ENCODE peak calls at places on chromosomes 11 and 22, in five cellular contexts. Q, N, F, R and M are unnamed samples.

GRCh38 chr11:134044514-134045284 is 24.2 kb upstream of the JAM3 start:
- DNase-seq in Q (no peak), N (no peak), F (no peak), R (no peak), M (no peak)

GRCh38 chr22:33659423-33659822 is 260.9 kb downstream of the LARGE1 start:
- DNase-seq in R (no peak), F (no peak), Q (peak), N (no peak), M (peak)

GRCh38 chr11:20061766-20062165 is 98.5 kb downstream of the DBX1 start:
- DNase-seq in R (no peak), N (no peak), Q (no peak), F (no peak), M (no peak)

GRCh38 chr11:95044010-95044409 is 5.2 kb upstream of the KDM4F start:
- DNase-seq in N (no peak), R (no peak), F (no peak), Q (no peak), M (no peak)

GRCh38 chr22:46703996-46704370 is 34.1 kb downstream of the CERK start:
- DNase-seq in Q (no peak), R (no peak), F (no peak), N (no peak), M (no peak)

GRCh38 chr11:44493383-44493782 is 72.1 kb upstream of the CD82 start:
- DNase-seq in F (no peak), R (no peak), N (no peak), Q (no peak), M (no peak)

GRCh38 chr11:117678651-117679407 is 118.2 kb downstream of the DSCAML1 start:
- DNase-seq in N (no peak), Q (no peak), R (no peak), F (no peak), M (no peak)

GRCh38 chr11:78030429-78031325 is 7.6 kb upstream of the KCTD14 start:
- DNase-seq in F (no peak), Q (peak), N (peak), R (no peak), M (no peak)

GRCh38 chr11:31844351-31844750 is 33.2 kb upstream of the PAX6 start:
- DNase-seq in F (no peak), N (no peak), R (no peak), Q (peak), M (no peak)

GRCh38 chr11:43546561-43547410 is 133.8 kb upstream of the HSD17B12 start:
- DNase-seq in R (no peak), F (no peak), N (no peak), Q (no peak), M (no peak)

GRCh38 chr11:94740975-94741707 is 27.0 kb upstream of the AMOTL1 start:
- DNase-seq in Q (peak), F (peak), N (peak), R (peak), M (peak)

GRCh38 chr11:107840120-107840479 is 18.5 kb downstream of the SLC35F2 start:
- DNase-seq in R (no peak), F (no peak), N (no peak), Q (no peak), M (no peak)

GRCh38 chr22:47769652-47770051 is 1007.2 kb downstream of the TBC1D22A start:
- DNase-seq in N (no peak), Q (no peak), F (no peak), R (no peak), M (no peak)

GRCh38 chr11:33445761-33446161 is 188.6 kb downstream of the HIPK3 start:
- DNase-seq in N (peak), F (no peak), Q (peak), R (no peak), M (no peak)

GRCh38 chr22:49953027-49953679 is 7.4 kb upstream of the PIM3 start:
- DNase-seq in N (no peak), R (no peak), F (no peak), Q (no peak), M (no peak)

GRCh38 chr11:32358729-32359128 is 76.6 kb downstream of the WT1 start:
- DNase-seq in N (no peak), R (no peak), Q (no peak), F (no peak), M (no peak)

GRCh38 chr22:42184852-42185251 is 54.2 kb upstream of the CYP2D6 start:
- DNase-seq in N (no peak), F (no peak), R (no peak), Q (no peak), M (no peak)

GRCh38 chr11:35178862-35179261 is 39.9 kb downstream of the CD44 start:
- DNase-seq in Q (peak), F (no peak), R (no peak), N (no peak), M (no peak)

GRCh38 chr11:74984730-74985129 is 4.0 kb upstream of the NEU3 start:
- DNase-seq in F (no peak), N (no peak), Q (no peak), R (no peak), M (no peak)

GRCh38 chr22:33747029-33747428 is 173.2 kb downstream of the LARGE1 start:
- DNase-seq in R (no peak), Q (no peak), N (no peak), F (no peak), M (no peak)

GRCh38 chr22:29330753-29331152 is 15.3 kb upstream of the RASL10A start:
- DNase-seq in R (no peak), N (no peak), F (peak), Q (peak), M (peak)

GRCh38 chr11:16604784-16605439 is 133.5 kb upstream of the C11orf58 start:
- DNase-seq in F (peak), R (peak), N (no peak), Q (peak), M (no peak)

GRCh38 chr11:1519028-1519736 is 32.6 kb upstream of the MOB2 start:
- DNase-seq in R (no peak), F (no peak), Q (no peak), N (no peak), M (no peak)

GRCh38 chr11:116132273-116132978 is 628.2 kb upstream of the CADM1 start:
- DNase-seq in R (no peak), F (no peak), N (no peak), Q (no peak), M (no peak)

GRCh38 chr22:36331912-36332622 is 55.7 kb downstream of the MYH9 start:
- DNase-seq in R (peak), N (no peak), F (no peak), Q (peak), M (peak)

GRCh38 chr11:75482310-75482606 is 43.5 kb downstream of the GDPD5 start:
- DNase-seq in N (no peak), R (no peak), Q (no peak), F (no peak), M (no peak)

GRCh38 chr22:28013611-28014010 is 94.6 kb upstream of the PITPNB start:
- DNase-seq in Q (no peak), R (no peak), F (no peak), N (no peak), M (no peak)

GRCh38 chr11:72574534-72575460 is 99.4 kb downstream of the PDE2A start:
- DNase-seq in N (no peak), R (no peak), F (no peak), Q (no peak), M (no peak)

GRCh38 chr11:8863838-8864237 is 47.2 kb upstream of the AKIP1 start:
- DNase-seq in N (no peak), Q (peak), R (no peak), F (no peak), M (no peak)

GRCh38 chr11:30481385-30481784 is 104.8 kb downstream of the MPPED2 start:
- DNase-seq in Q (no peak), F (no peak), R (no peak), N (no peak), M (no peak)

GRCh38 chr11:81470446-81470845 is 1263.2 kb downstream of the FAM181B start:
- DNase-seq in F (no peak), N (no peak), Q (no peak), R (no peak), M (no peak)

GRCh38 chr11:104946907-104947306 is 21.5 kb downstream of the CASP4 start:
- DNase-seq in Q (peak), R (peak), F (no peak), N (peak), M (no peak)
- TF ChIP-seq CTCF in Q (peak), R (peak), F (peak), N (peak), M (peak)

GRCh38 chr22:17946691-17947367 is 77.5 kb downstream of the MICAL3 start:
- DNase-seq in R (no peak), F (no peak), N (no peak), Q (no peak), M (no peak)
- TF ChIP-seq CTCF in R (no peak), F (no peak), N (no peak), Q (no peak), M (no peak)

GRCh38 chr11:7448126-7448525 is 37.2 kb upstream of the OLFML1 start:
- DNase-seq in F (peak), Q (no peak), R (no peak), N (no peak), M (no peak)
- TF ChIP-seq CTCF in F (peak), Q (no peak), R (no peak), N (peak), M (no peak)

GRCh38 chr11:488992-489391 is 18.1 kb downstream of the RNH1 start:
- DNase-seq in R (no peak), F (peak), Q (no peak), N (no peak), M (no peak)
- TF ChIP-seq CTCF in R (no peak), F (no peak), Q (no peak), N (no peak), M (no peak)

DNA sequence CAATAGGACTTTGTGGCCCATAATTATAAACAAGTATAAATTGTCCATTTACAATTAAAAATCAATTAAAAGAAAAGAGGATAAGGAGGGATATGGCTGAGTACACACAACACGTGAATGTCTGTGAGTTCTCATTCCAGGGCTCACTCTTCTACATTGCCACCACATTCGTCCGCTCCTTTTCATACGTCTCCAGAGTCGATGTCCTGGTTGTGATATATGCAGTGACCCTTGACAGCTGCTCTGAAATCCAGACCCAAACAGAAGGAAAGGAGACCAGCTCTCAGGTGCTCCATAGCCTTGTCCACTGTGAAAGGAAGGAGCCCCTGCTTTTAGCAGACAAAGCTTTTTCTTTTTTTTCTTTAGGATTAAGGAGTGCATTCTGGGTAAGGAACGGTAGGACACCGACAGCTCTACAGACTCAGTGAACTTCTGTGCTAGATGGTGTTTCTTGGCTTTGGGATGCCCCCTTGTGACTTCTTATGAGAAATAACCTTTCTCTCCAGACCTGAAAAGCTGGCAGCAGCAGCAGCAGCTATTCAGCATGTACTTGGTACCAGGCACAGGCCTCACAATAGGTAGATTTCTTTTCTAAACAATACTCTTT is 19.7 kb upstream of the DNAJB13 start:
- DNase-seq in Q (peak), R (peak), N (peak), F (peak), M (no peak)
- TF ChIP-seq CTCF in Q (peak), R (peak), N (peak), F (peak), M (no peak)